ENCODE peak calls at places on chromosomes 13 and 19, in nine cellular contexts. N is RCC 7860; A is NCI-H2107; M is neuronal stem cell; Y is CD8-positive, alpha-beta memory T cell; L is T follicular helper cell; U is GM04504; O is aorta; W is IMR-90. H is an unnamed sample.

GRCh38 chr13:23059173-23059572 is 121.6 kb upstream of the SGCG start:
- DNase-seq in L (no peak), W (no peak), U (no peak), O (no peak), M (no peak), N (no peak), Y (no peak), A (no peak), H (no peak)

GRCh38 chr19:2167896-2168618 is 4.3 kb downstream of the DOT1L start:
- DNase-seq in U (no peak), Y (no peak), M (no peak), A (no peak), W (peak), O (peak), N (peak), L (no peak), H (no peak)

GRCh38 chr19:42199440-42200115 is 17.9 kb downstream of the DEDD2 start:
- DNase-seq in M (no peak), L (no peak), A (no peak), W (no peak), U (no peak), O (peak), N (no peak), Y (peak), H (peak)

GRCh38 chr19:2613507-2614295 is 88.8 kb downstream of the GNG7 start:
- DNase-seq in M (no peak), Y (peak), L (peak), A (no peak), U (no peak), N (no peak), O (peak), W (peak), H (peak)

GRCh38 chr19:11208526-11209471 is 11.5 kb upstream of the KANK2 start:
- DNase-seq in A (no peak), Y (no peak), M (no peak), L (no peak), O (no peak), N (no peak), W (no peak), U (no peak), H (no peak)

GRCh38 chr19:35882074-35882832 is 13.9 kb downstream of the APLP1 start:
- DNase-seq in M (no peak), U (peak), A (peak), L (peak), Y (peak), N (peak), O (no peak), W (peak), H (no peak)

GRCh38 chr13:24630851-24631341 is 49.3 kb upstream of the ATP12A start:
- DNase-seq in W (peak), N (no peak), Y (no peak), A (no peak), L (no peak), M (peak), O (no peak), U (no peak), H (no peak)

GRCh38 chr19:47379398-47379938 is 30.4 kb downstream of the DHX34 start:
- DNase-seq in Y (no peak), O (no peak), U (no peak), A (no peak), W (no peak), N (no peak), L (no peak), M (no peak), H (no peak)

GRCh38 chr19:15313649-15314279 is 18.6 kb downstream of the BRD4 start:
- DNase-seq in N (no peak), Y (no peak), O (no peak), A (no peak), L (no peak), M (no peak), U (no peak), W (no peak), H (no peak)

GRCh38 chr19:4115818-4116385 is 8.0 kb downstream of the MAP2K2 start:
- DNase-seq in O (no peak), Y (no peak), W (no peak), N (no peak), U (no peak), L (no peak), M (no peak), A (no peak), H (no peak)

GRCh38 chr19:14361824-14362223 is 19.4 kb upstream of the ADGRE5 start:
- DNase-seq in U (no peak), A (no peak), L (no peak), W (no peak), N (no peak), O (no peak), Y (peak), M (no peak), H (no peak)

GRCh38 chr13:76663941-76664340 is 222.3 kb downstream of the KCTD12 start:
- DNase-seq in L (no peak), M (no peak), A (no peak), Y (no peak), W (peak), N (no peak), O (no peak), U (no peak), H (no peak)

GRCh38 chr19:46288896-46289588 is 7.8 kb upstream of the HIF3A start:
- DNase-seq in M (no peak), L (no peak), A (no peak), Y (no peak), W (peak), O (no peak), N (peak), U (peak), H (no peak)

GRCh38 chr13:32669030-32669646 is 82.9 kb downstream of the PDS5B start:
- DNase-seq in O (no peak), Y (no peak), M (peak), L (no peak), N (peak), W (peak), U (no peak), A (peak), H (no peak)

GRCh38 chr13:21018220-21018619 is 43.2 kb downstream of the LATS2 start:
- DNase-seq in O (no peak), L (no peak), W (no peak), M (no peak), U (no peak), A (no peak), N (no peak), Y (no peak), H (no peak)

GRCh38 chr19:41688687-41689086 is 617 bp upstream of the CEACAM7 start:
- DNase-seq in A (no peak), U (no peak), W (no peak), Y (no peak), L (no peak), O (no peak), N (no peak), M (no peak), H (no peak)

GRCh38 chr19:37654525-37654832 is 786 bp downstream of the ZFP30 start:
- DNase-seq in A (peak), M (no peak), N (no peak), O (no peak), L (no peak), U (no peak), Y (no peak), W (peak), H (no peak)

GRCh38 chr19:38701455-38702063 is 42.7 kb downstream of the CAPN12 start:
- DNase-seq in M (no peak), N (no peak), W (peak), A (no peak), O (peak), Y (no peak), U (no peak), L (no peak), H (no peak)

GRCh38 chr19:39046037-39046821 is 13.9 kb upstream of the FBXO27 start:
- DNase-seq in Y (no peak), L (no peak), N (no peak), U (no peak), M (no peak), A (no peak), W (no peak), O (no peak), H (no peak)

GRCh38 chr19:10001899-10002298 is 8.4 kb downstream of the COL5A3 start:
- DNase-seq in A (no peak), N (no peak), U (peak), O (no peak), M (no peak), Y (no peak), L (no peak), W (no peak), H (no peak)

GRCh38 chr19:16588089-16588823 is 16.0 kb upstream of the SLC35E1 start:
- DNase-seq in M (no peak), L (peak), Y (peak), U (no peak), N (no peak), W (peak), A (no peak), O (no peak), H (peak)

GRCh38 chr13:113796948-113797676 is 38.1 kb downstream of the TMEM255B start:
- DNase-seq in L (no peak), M (no peak), N (no peak), Y (no peak), W (no peak), A (no peak), U (no peak), O (no peak), H (no peak)

GRCh38 chr13:25252770-25253169 is 34.5 kb downstream of the MTMR6 start:
- DNase-seq in N (no peak), L (no peak), O (no peak), U (no peak), M (no peak), Y (no peak), W (no peak), A (no peak), H (no peak)

GRCh38 chr13:61255035-61255796 is 160.4 kb downstream of the PCDH20 start:
- DNase-seq in W (no peak), A (no peak), O (no peak), L (no peak), M (no peak), U (no peak), Y (no peak), N (no peak), H (no peak)

GRCh38 chr19:12782174-12782423 is 6.7 kb upstream of the HOOK2 start:
- DNase-seq in Y (no peak), N (no peak), M (no peak), L (no peak), A (no peak), O (no peak), W (no peak), U (no peak), H (no peak)

GRCh38 chr13:43908156-43909126 is 28.7 kb downstream of the LACC1 start:
- DNase-seq in N (peak), O (no peak), M (peak), W (peak), U (peak), A (peak), L (no peak), Y (no peak), H (no peak)

GRCh38 chr13:112374271-112374670 is 1.9 kb upstream of the SPACA7 start:
- DNase-seq in L (no peak), O (no peak), M (no peak), Y (no peak), N (no peak), W (no peak), U (no peak), A (no peak), H (no peak)

GRCh38 chr13:95067303-95067702 is 233.9 kb downstream of the ABCC4 start:
- DNase-seq in A (no peak), U (no peak), N (peak), W (peak), M (no peak), O (no peak), Y (no peak), L (no peak), H (no peak)

GRCh38 chr13:38965281-38965680 is 25.4 kb downstream of the STOML3 start:
- DNase-seq in L (no peak), W (no peak), N (no peak), U (no peak), O (no peak), M (no peak), A (no peak), Y (no peak), H (no peak)

GRCh38 chr13:76029088-76029487 is 393.0 kb downstream of the LMO7 start:
- DNase-seq in A (no peak), Y (no peak), L (no peak), N (no peak), W (no peak), M (no peak), O (no peak), U (no peak), H (no peak)

GRCh38 chr13:44474122-44474910 is 100.7 kb downstream of the SERP2 start:
- DNase-seq in N (no peak), A (no peak), W (peak), L (no peak), O (no peak), M (no peak), U (no peak), Y (no peak), H (no peak)

GRCh38 chr19:16367269-16367683 is 42.6 kb downstream of the KLF2 start:
- DNase-seq in A (no peak), Y (peak), L (peak), O (peak), U (no peak), M (no peak), N (no peak), W (no peak), H (peak)

GRCh38 chr13:78238911-78239310 is 320.3 kb upstream of the EDNRB start:
- DNase-seq in N (no peak), L (no peak), A (no peak), Y (no peak), W (no peak), U (no peak), M (no peak), O (no peak), H (no peak)